ENCODE peak calls at places on chromosomes 16 and 17, in four cellular contexts. One of them, this sample, is unnamed.

GRCh38 chr17:5706835-5707234 is 122.5 kb upstream of the NLRP1 start:
- DNase-seq in KBM-7: peak; percentile 63
- DNase-seq in stimulated activated CD8-positive, alpha-beta memory T cell treated with anti-CD3 and anti-CD28 coated beads, Interleukin-2, amount 100 ng/mL, for 48 hours: peak; percentile 32
- DNase-seq in iris pigment epithelial cell: peak; percentile 58
- DNase-seq in this sample: peak; percentile 58

GRCh38 chr16:57209780-57210179 is 23.7 kb downstream of the RSPRY1 start:
- DNase-seq in KBM-7: no peak
- DNase-seq in stimulated activated CD8-positive, alpha-beta memory T cell treated with anti-CD3 and anti-CD28 coated beads, Interleukin-2, amount 100 ng/mL, for 48 hours: no peak
- DNase-seq in iris pigment epithelial cell: no peak
- DNase-seq in this sample: no peak

GRCh38 chr16:1960665-1961630 is 1.6 kb downstream of the NDUFB10 start:
- DNase-seq in iris pigment epithelial cell: no peak
- DNase-seq in KBM-7: peak; percentile 80
- DNase-seq in stimulated activated CD8-positive, alpha-beta memory T cell treated with anti-CD3 and anti-CD28 coated beads, Interleukin-2, amount 100 ng/mL, for 48 hours: no peak
- DNase-seq in this sample: peak; percentile 20

GRCh38 chr16:1125471-1125870 is 27.4 kb upstream of the CACNA1H start:
- DNase-seq in iris pigment epithelial cell: peak; percentile 58
- DNase-seq in stimulated activated CD8-positive, alpha-beta memory T cell treated with anti-CD3 and anti-CD28 coated beads, Interleukin-2, amount 100 ng/mL, for 48 hours: no peak
- DNase-seq in KBM-7: peak; percentile 43
- DNase-seq in this sample: peak; percentile 44

GRCh38 chr17:81656835-81657234 is 493 bp upstream of the PDE6G start:
- DNase-seq in iris pigment epithelial cell: no peak
- DNase-seq in stimulated activated CD8-positive, alpha-beta memory T cell treated with anti-CD3 and anti-CD28 coated beads, Interleukin-2, amount 100 ng/mL, for 48 hours: no peak
- DNase-seq in KBM-7: peak; percentile 28
- DNase-seq in this sample: no peak

GRCh38 chr17:17141860-17142552 is 64.1 kb downstream of the PLD6 start:
- DNase-seq in iris pigment epithelial cell: peak; percentile 67
- DNase-seq in KBM-7: peak; percentile 50
- DNase-seq in stimulated activated CD8-positive, alpha-beta memory T cell treated with anti-CD3 and anti-CD28 coated beads, Interleukin-2, amount 100 ng/mL, for 48 hours: peak; percentile 18
- DNase-seq in this sample: peak; percentile 28

GRCh38 chr17:81576621-81577277 is 24.6 kb upstream of the FAAP100 start:
- DNase-seq in iris pigment epithelial cell: peak; percentile 91
- DNase-seq in KBM-7: no peak
- DNase-seq in stimulated activated CD8-positive, alpha-beta memory T cell treated with anti-CD3 and anti-CD28 coated beads, Interleukin-2, amount 100 ng/mL, for 48 hours: no peak
- DNase-seq in this sample: no peak

GRCh38 chr17:9768381-9768934 is 22.9 kb downstream of the DHRS7C start:
- DNase-seq in KBM-7: peak; percentile 79
- DNase-seq in stimulated activated CD8-positive, alpha-beta memory T cell treated with anti-CD3 and anti-CD28 coated beads, Interleukin-2, amount 100 ng/mL, for 48 hours: no peak
- DNase-seq in iris pigment epithelial cell: peak; percentile 20
- DNase-seq in this sample: no peak

GRCh38 chr17:77419547-77420475 is 279.0 kb downstream of the SEC14L1 start:
- DNase-seq in iris pigment epithelial cell: peak; percentile 51
- DNase-seq in KBM-7: no peak
- DNase-seq in stimulated activated CD8-positive, alpha-beta memory T cell treated with anti-CD3 and anti-CD28 coated beads, Interleukin-2, amount 100 ng/mL, for 48 hours: no peak
- DNase-seq in this sample: no peak

GRCh38 chr17:37191219-37191618 is 184.6 kb upstream of the C17orf78 start:
- DNase-seq in stimulated activated CD8-positive, alpha-beta memory T cell treated with anti-CD3 and anti-CD28 coated beads, Interleukin-2, amount 100 ng/mL, for 48 hours: no peak
- DNase-seq in iris pigment epithelial cell: peak; percentile 79
- DNase-seq in KBM-7: no peak
- DNase-seq in this sample: no peak

GRCh38 chr17:61431594-61432311 is 20.5 kb upstream of the TBX4 start:
- DNase-seq in KBM-7: no peak
- DNase-seq in iris pigment epithelial cell: peak; percentile 69
- DNase-seq in stimulated activated CD8-positive, alpha-beta memory T cell treated with anti-CD3 and anti-CD28 coated beads, Interleukin-2, amount 100 ng/mL, for 48 hours: no peak
- DNase-seq in this sample: no peak

GRCh38 chr17:18093616-18094408 is 6.1 kb downstream of the DRG2 start:
- DNase-seq in KBM-7: peak; percentile 52
- DNase-seq in iris pigment epithelial cell: peak; percentile 91
- DNase-seq in stimulated activated CD8-positive, alpha-beta memory T cell treated with anti-CD3 and anti-CD28 coated beads, Interleukin-2, amount 100 ng/mL, for 48 hours: no peak
- DNase-seq in this sample: no peak

GRCh38 chr17:8254881-8255280 is 5.8 kb downstream of the PFAS start:
- DNase-seq in KBM-7: no peak
- DNase-seq in stimulated activated CD8-positive, alpha-beta memory T cell treated with anti-CD3 and anti-CD28 coated beads, Interleukin-2, amount 100 ng/mL, for 48 hours: no peak
- DNase-seq in iris pigment epithelial cell: no peak
- DNase-seq in this sample: no peak

GRCh38 chr17:65013613-65014391 is 42.7 kb downstream of the GNA13 start:
- DNase-seq in iris pigment epithelial cell: peak; percentile 95
- DNase-seq in stimulated activated CD8-positive, alpha-beta memory T cell treated with anti-CD3 and anti-CD28 coated beads, Interleukin-2, amount 100 ng/mL, for 48 hours: no peak
- DNase-seq in KBM-7: no peak
- DNase-seq in this sample: no peak

This sample was measured in body of pancreas.